ENCODE peak calls at places on chromosomes 12 and 14, in nine cellular contexts. N is Daoy; U is activated T-helper 1 cell treated with anti-CD3 and anti-CD28 coated beads, Interleukin-2, amount 50 U/mL, for 16 hours; G is glutamatergic neuron; H is SK-N-DZ; L is NCI-H1930; Y is small intestine; R is stimulated activated CD8-positive, alpha-beta memory T cell treated with anti-CD3 and anti-CD28 coated beads, Interleukin-12 subunit alpha, Interleukin-12 subunit beta, amount 100 ng/mL, for 1 hour; E is heart left ventricle. O is an unnamed sample.

GRCh38 chr12:102299731-102300130 is 102.1 kb upstream of the PMCH start:
- DNase-seq in N (no peak), U (no peak), G (no peak), H (no peak), L (no peak), Y (no peak), R (no peak), E (no peak), O (no peak)

GRCh38 chr12:55724226-55724939 is 4.2 kb downstream of the RDH5 start:
- DNase-seq in N (peak), U (peak), G (peak), H (peak), L (no peak), Y (peak), R (peak), E (peak), O (no peak)

GRCh38 chr12:2432856-2433255 is 361.9 kb upstream of the FKBP4 start:
- DNase-seq in N (no peak), U (no peak), G (no peak), H (no peak), L (no peak), Y (no peak), R (no peak), E (no peak), O (no peak)

GRCh38 chr12:69052613-69053408 is 119.8 kb upstream of the CPM start:
- DNase-seq in N (peak), U (no peak), G (no peak), H (no peak), L (no peak), Y (no peak), R (no peak), E (no peak), O (peak)

GRCh38 chr12:85575115-85576096 is 260.8 kb downstream of the RASSF9 start:
- DNase-seq in N (peak), U (no peak), G (peak), H (peak), L (peak), Y (peak), R (no peak), E (peak), O (no peak)

GRCh38 chr12:131222271-131223139 is 268.8 kb downstream of the ADGRD1 start:
- DNase-seq in N (peak), U (no peak), G (no peak), H (no peak), L (no peak), Y (peak), R (no peak), E (no peak), O (no peak)

GRCh38 chr12:25100738-25101445 is 94.1 kb downstream of the DNAI7 start:
- DNase-seq in N (no peak), U (no peak), G (no peak), H (no peak), L (no peak), Y (no peak), R (no peak), E (no peak), O (no peak)

GRCh38 chr14:96940009-96940408 is 142.8 kb downstream of the VRK1 start:
- DNase-seq in N (peak), U (no peak), G (no peak), H (no peak), L (no peak), Y (no peak), R (no peak), E (no peak), O (no peak)

GRCh38 chr14:90732142-90732541 is 84.1 kb downstream of the TTC7B start:
- DNase-seq in N (no peak), U (no peak), G (no peak), H (no peak), L (no peak), Y (no peak), R (no peak), E (no peak), O (no peak)

GRCh38 chr14:50351016-50351415 is 38.9 kb downstream of the DMAC2L start:
- DNase-seq in N (no peak), U (no peak), G (no peak), H (no peak), L (no peak), Y (no peak), R (no peak), E (no peak), O (no peak)

GRCh38 chr12:41348198-41348597 is 160.1 kb downstream of the PDZRN4 start:
- DNase-seq in N (no peak), U (no peak), G (no peak), H (no peak), L (no peak), Y (no peak), R (no peak), E (no peak), O (no peak)

GRCh38 chr14:24095196-24096068 is 1.3 kb downstream of the PCK2 start:
- DNase-seq in N (peak), U (no peak), G (peak), H (peak), L (no peak), Y (peak), R (no peak), E (no peak), O (no peak)

GRCh38 chr12:38691164-38691563 is 214.2 kb downstream of the CPNE8 start:
- DNase-seq in N (no peak), U (no peak), G (no peak), H (no peak), L (no peak), Y (no peak), R (no peak), E (no peak), O (no peak)

GRCh38 chr14:51069065-51069464 is 25.8 kb downstream of the TRIM9 start:
- DNase-seq in N (no peak), U (no peak), G (no peak), H (no peak), L (no peak), Y (no peak), R (no peak), E (no peak), O (no peak)

GRCh38 chr12:79555006-79555925 is 135.5 kb downstream of the PAWR start:
- DNase-seq in N (no peak), U (no peak), G (no peak), H (peak), L (no peak), Y (peak), R (no peak), E (no peak), O (no peak)

GRCh38 chr14:99137001-99137700 is 134.8 kb downstream of the BCL11B start:
- DNase-seq in N (no peak), U (no peak), G (no peak), H (no peak), L (no peak), Y (no peak), R (no peak), E (no peak), O (no peak)

O was measured in keratinocyte.